ENCODE peak calls at places on chromosomes 5 and 9, in four cellular contexts. W is GM12878, P is HepG2, C is K562. O is an unnamed sample.

GRCh38 chr5:159628703-159629102 is 287.6 kb upstream of the ADRA1B start:
- DNase-seq in W (no peak), C (no peak), P (no peak), O (no peak)

GRCh38 chr5:72167790-72168189 is 60.5 kb downstream of the MAP1B start:
- DNase-seq in P (no peak), W (no peak), C (no peak), O (no peak)

GRCh38 chr5:96936431-96937221 is 746 bp downstream of the LNPEP start:
- DNase-seq in W (no peak), P (peak; percentile 19), C (peak; percentile 65), O (peak; percentile 17)

GRCh38 chr5:90807483-90807882 is 248.9 kb downstream of the ADGRV1 start:
- DNase-seq in W (no peak), P (no peak), C (no peak), O (no peak)

GRCh38 chr5:52997424-52997823 is 8.3 kb downstream of the ITGA2 start:
- DNase-seq in W (no peak), C (no peak), P (peak; percentile 98), O (no peak)

GRCh38 chr5:142545653-142546322 is 140.1 kb downstream of the FGF1 start:
- DNase-seq in P (no peak), W (no peak), C (no peak), O (no peak)

GRCh38 chr5:106258591-106259125 is 1412.1 kb downstream of the EFNA5 start:
- DNase-seq in W (no peak), C (no peak), P (no peak), O (no peak)

GRCh38 chr5:148311516-148311915 is 707 bp upstream of the SPINK7 start:
- DNase-seq in C (no peak), P (no peak), W (no peak), O (no peak)

GRCh38 chr5:172603425-172603824 is 37.6 kb upstream of the NEURL1B start:
- DNase-seq in C (no peak), W (no peak), P (no peak), O (no peak)

GRCh38 chr5:178237431-178238312 is 5.1 kb upstream of the PHYKPL start:
- DNase-seq in W (no peak), P (no peak), C (no peak), O (no peak)

GRCh38 chr5:135934939-135935338 is 19.8 kb downstream of the LECT2 start:
- DNase-seq in P (no peak), W (no peak), C (no peak), O (no peak)

GRCh38 chr9:17799383-17799782 is 220.5 kb downstream of the SH3GL2 start:
- DNase-seq in P (no peak), W (no peak), C (no peak), O (no peak)

GRCh38 chr5:129857124-129857523 is 47.1 kb upstream of the CHSY3 start:
- DNase-seq in C (no peak), P (no peak), W (no peak), O (no peak)

GRCh38 chr9:123548749-123549545 is 192.9 kb downstream of the CRB2 start:
- DNase-seq in C (peak; percentile 54), W (no peak), P (no peak), O (no peak)

GRCh38 chr9:129318121-129319075 is 140.3 kb upstream of the IER5L start:
- DNase-seq in P (peak; percentile 59), C (no peak), W (no peak), O (no peak)
- TF ChIP-seq TARDBP in P (peak; percentile 22), C (no peak), W (no peak), O (no peak)

GRCh38 chr9:101235105-101235866 is 149.5 kb downstream of the BAAT start:
- DNase-seq in P (peak; percentile 45), W (no peak), C (peak; percentile 17), O (peak; percentile 18)
- TF ChIP-seq FOXM1 in P (no peak), W (no peak), C (no peak), O (no peak)

GRCh38 chr5:74017112-74017511 is 391.1 kb downstream of the ARHGEF28 start:
- DNase-seq in W (no peak), P (no peak), C (no peak), O (no peak)
- TF ChIP-seq TARDBP in W (no peak), P (no peak), C (no peak), O (no peak)

GRCh38 chr9:16002816-16003215 is 450.0 kb downstream of the CCDC171 start:
- DNase-seq in P (no peak), C (no peak), W (no peak), O (no peak)

GRCh38 chr9:16001856-16002255 is 449.0 kb downstream of the CCDC171 start:
- DNase-seq in P (no peak), W (no peak), C (no peak), O (no peak)

GRCh38 chr9:15999422-16000339 is 446.8 kb downstream of the CCDC171 start:
- DNase-seq in W (no peak), P (no peak), C (no peak), O (no peak)

GRCh38 chr9:16003785-16004184 is 450.9 kb downstream of the CCDC171 start:
- DNase-seq in C (no peak), P (no peak), W (no peak), O (no peak)

DNA sequence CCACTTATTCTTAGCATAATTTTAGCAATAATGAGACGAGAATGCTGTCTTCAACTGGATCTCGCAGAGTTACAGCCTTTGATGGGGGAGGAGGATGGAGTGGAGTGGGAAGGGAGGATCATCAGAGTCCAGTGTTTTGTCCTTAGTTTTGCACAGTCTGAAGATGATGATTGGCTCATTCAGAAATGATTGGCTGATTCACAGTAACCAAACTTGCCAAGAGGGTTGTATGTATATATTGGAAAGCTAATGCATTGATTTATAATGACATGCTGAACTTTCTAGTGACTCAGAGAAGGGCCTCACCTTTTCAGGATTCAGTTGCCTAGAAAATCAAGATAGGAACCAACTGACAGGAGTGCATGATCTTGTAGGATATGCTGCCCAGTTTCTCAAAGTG is 448.0 kb downstream of the CCDC171 start:
- DNase-seq in W (no peak), C (no peak), P (no peak), O (no peak)
- TF ChIP-seq FOXM1 in W (no peak), C (no peak), P (no peak), O (no peak)

GRCh38 chr5:145917288-145917687 is 19.1 kb upstream of the SH3RF2 start:
- DNase-seq in C (no peak), P (no peak), W (no peak), O (no peak)
- TF ChIP-seq TARDBP in C (no peak), P (no peak), W (no peak), O (no peak)

DNA sequence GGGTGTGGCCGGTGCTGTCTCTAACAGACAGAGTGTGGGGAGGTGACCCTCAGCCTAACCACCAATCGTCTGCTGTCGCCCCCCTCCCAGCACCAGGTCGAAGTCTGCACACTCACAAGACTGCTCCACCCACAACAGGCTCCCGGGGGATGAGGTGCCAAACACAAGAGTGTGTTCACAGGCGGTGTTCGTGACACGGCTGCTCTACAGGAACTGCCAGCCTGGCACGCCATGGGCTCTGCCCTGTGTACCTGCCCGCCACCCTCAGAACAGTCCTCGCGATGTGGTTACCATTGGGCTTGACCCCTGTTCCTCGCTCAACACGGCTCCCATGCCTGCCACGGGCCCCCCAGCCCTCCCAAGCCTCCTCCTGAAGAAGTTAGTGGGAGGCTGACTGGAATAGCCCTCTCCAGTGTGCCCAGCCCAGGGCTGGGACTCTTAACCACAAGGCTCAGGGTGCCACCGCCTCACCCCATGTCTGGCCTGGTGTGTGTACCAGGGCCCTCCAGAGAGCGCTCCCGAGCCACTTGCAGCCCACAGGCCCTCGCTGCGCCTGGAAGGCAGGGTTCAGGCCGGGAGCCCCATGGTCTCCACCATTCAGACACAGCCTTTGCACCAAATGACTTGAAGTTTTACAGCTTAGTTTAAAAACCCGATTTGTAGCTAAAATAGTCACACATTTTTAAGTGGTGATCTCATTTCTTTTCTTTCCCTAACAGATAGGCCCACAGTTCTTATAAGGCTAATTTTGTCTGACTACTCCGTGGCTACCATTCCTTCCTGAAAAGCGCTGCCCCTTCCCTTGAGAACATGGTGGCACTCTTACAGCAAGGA is 102.5 kb downstream of the CAMSAP1 start:
- DNase-seq in P (peak; percentile 10), C (no peak), W (no peak), O (no peak)
- TF ChIP-seq FOXM1 in P (no peak), C (no peak), W (no peak), O (no peak)

DNA sequence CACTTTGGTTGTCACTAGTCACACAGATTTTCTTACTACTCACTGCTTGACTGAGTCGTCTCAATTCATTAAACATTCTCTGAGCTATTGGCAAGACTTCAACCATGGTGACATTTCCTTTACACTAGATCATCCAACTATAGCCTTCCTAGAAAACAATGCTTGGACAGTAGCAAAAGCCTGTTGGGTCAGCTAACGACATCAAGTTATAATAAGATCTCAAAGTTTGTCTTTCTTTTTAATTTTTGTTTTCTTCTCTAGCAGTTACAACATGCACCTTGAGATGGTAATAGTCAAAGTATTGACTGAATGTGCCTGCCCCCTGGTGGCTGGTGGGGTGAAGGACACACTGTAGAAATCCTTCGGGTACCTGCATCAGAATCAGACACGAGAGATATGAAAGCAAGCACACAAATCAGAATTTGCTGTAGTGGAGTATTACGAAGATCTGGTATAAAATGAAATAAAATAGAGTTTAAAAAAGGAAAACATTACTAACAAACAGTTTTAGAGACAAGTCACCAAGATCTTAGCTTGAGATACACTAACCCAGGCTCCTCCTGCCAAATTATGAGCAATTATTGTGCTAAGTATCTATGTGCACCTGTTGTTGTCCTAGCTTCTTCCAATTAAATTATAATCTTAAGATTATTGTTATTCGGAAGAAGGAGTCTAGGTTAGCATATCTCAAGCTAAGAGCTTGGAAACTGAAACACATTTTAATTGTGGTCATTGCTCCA is 81.2 kb downstream of the ARL15 start:
- DNase-seq in W (no peak), P (peak; percentile 25), C (peak; percentile 65), O (peak; percentile 57)
- TF ChIP-seq TARDBP in W (no peak), P (no peak), C (no peak), O (no peak)

DNA sequence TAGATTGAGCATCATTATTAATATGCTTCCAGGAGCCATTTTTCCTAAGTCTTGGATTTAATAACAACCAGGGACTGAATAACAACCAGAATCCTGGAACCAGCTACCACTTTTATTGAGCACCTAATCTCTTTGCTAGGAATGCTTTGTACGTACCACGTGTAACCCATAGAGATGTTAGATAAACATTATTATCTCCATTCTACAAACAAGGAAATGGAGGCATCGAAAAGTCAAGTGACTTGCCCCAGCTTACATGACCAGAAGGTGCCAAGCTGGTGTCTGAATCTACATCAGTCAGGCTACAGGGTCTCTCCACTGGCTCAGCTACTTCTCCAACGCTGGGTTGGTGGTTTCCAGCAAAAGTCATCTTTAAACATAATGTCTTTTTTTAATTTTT is 256.1 kb upstream of the ANKRD55 start:
- DNase-seq in W (no peak), P (no peak), C (no peak), O (no peak)
- TF ChIP-seq FOXM1 in W (no peak), P (no peak), C (no peak), O (no peak)

O was measured in HEK293T.